ENCODE peak calls at places on chromosomes 16 and 17, in five cellular contexts. D, Z, A, X and L are unnamed samples.

GRCh38 chr16:74608944-74609343 is 2.0 kb upstream of the GLG1 start:
- DNase-seq in D (no peak), Z (no peak), A (no peak), X (no peak), L (no peak)

GRCh38 chr17:78279360-78279990 is 48.0 kb downstream of the TMEM235 start:
- DNase-seq in D (no peak), Z (no peak), A (no peak), X (no peak), L (no peak)

GRCh38 chr16:75019007-75019406 is 20.2 kb downstream of the ZNRF1 start:
- DNase-seq in D (no peak), Z (no peak), A (peak), X (no peak), L (no peak)

GRCh38 chr16:71961066-71962039 is 38.8 kb downstream of the PKD1L3 start:
- DNase-seq in D (peak), Z (peak), A (peak), X (peak), L (peak)

GRCh38 chr17:46832945-46833839 is 14.7 kb upstream of the WNT3 start:
- DNase-seq in D (no peak), Z (no peak), A (no peak), X (peak), L (peak)

GRCh38 chr17:38456031-38456815 is 28.0 kb downstream of the ARHGAP23 start:
- DNase-seq in D (no peak), Z (no peak), A (no peak), X (no peak), L (no peak)

GRCh38 chr16:72073831-72074230 is 10.8 kb downstream of the HPR start:
- DNase-seq in D (no peak), Z (no peak), A (no peak), X (no peak), L (no peak)

GRCh38 chr16:64437706-64438329 is 684.0 kb downstream of the CDH11 start:
- DNase-seq in D (no peak), Z (no peak), A (no peak), X (no peak), L (no peak)

GRCh38 chr17:6163632-6164319 is 93.6 kb downstream of the WSCD1 start:
- DNase-seq in D (no peak), Z (no peak), A (no peak), X (no peak), L (no peak)

GRCh38 chr17:34012709-34013375 is 242.2 kb upstream of the CCL2 start:
- DNase-seq in D (no peak), Z (no peak), A (no peak), X (no peak), L (no peak)

GRCh38 chr17:31696184-31696602 is 162.9 kb downstream of the COPRS start:
- DNase-seq in D (peak), Z (no peak), A (no peak), X (peak), L (no peak)

DNA sequence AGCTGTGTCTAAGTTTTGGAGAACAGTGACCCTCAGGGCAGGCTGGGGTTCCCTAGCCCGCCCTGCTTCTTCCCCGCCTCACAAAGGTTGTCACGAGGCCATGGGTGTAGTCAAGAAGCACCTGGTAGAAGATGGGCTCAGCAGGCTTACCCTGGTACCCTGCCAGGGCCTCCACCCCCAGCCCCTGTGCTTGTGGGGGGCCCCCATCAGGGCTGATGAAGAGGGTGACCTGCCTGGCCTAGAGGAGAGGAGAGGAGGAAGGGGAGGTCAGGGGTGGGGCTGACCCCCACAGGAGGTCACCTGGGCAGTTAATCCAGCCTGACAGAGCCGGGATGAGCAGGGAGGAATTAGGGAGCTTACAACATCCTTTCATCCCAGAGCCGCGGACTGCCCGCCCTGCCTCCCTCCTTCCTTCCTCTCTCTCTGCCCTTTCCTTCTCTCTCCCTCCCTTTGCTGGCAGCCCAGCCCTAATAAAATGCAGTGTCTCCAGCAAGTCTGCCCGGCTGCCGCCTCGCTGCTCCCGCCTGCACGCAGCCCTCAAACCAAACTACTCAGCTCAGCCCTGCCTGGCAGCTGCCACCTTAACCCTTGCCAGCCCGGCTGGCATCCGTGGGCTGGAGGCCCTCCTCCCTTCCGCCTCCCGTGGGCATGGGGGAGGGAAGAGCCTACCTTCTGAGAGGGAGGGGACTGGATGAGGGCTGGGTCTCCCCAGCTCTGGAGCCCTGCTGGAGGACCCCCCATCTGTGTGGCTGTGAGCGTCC is 7.2 kb downstream of the DLX3 start:
- DNase-seq in D (no peak), Z (no peak), A (peak), X (no peak), L (no peak)
- TF ChIP-seq ESRRA in D (no peak), Z (no peak), A (no peak), X (no peak), L (no peak)

DNA sequence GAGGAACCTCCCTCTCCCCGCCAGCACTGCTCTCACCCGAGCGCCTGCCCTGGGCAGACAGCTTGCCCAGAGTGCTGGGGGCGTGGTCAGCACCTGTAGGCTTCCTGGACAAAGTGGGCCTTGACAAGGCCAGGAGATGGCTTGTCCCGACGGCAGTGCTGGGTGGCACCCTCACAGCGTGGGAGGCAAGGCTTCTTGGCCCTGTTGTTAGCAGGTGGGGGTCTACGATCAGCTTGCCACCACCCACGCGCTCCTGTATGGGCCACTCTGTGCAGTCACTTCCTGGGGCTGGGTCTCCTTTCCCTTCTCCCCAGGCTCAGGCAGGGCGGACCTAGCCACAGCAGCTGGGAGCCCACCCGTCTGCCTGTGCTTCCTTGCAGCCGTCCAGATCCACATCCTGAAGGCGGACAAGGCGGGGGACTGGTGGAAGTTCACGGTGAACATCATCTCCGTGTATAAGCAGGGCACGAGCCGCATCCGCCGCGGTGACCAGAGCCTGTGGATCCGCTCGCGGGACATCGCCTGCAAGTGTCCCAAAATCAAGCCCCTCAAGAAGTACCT is 218.0 kb downstream of the NTN1 start:
- DNase-seq in D (no peak), Z (no peak), A (no peak), X (no peak), L (no peak)
- TF ChIP-seq ESRRA in D (no peak), Z (no peak), A (no peak), X (no peak), L (no peak)

DNA sequence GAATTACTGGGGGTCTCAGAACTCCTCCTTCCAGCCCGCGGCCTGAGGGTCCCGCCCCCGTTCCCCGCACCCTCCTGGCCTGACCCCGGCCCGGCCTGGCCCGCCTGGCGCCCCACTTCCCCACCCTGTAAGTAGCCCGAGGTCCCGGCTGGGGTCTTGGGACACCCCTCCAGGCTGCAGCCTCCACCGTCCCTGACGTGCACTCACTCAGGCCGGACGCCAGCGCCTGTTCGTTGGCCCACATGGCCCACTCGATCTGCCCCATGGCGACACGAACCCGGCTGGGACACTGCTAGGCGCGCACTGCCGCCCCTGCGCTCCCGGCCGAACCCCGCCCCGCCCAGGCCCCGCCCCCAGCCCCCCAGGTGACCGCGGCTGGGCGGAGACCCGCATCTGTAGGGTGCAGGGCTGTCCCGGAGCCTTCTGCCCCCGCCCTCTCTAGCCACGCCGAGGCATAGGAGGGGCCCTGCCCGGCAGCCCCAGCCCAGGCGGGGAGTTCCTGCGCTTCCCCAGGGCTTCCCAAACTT is at the start of gene CYBA:
- DNase-seq in D (peak), Z (peak), A (peak), X (peak), L (peak)
- TF ChIP-seq ESRRA in D (no peak), Z (no peak), A (no peak), X (no peak), L (no peak)

DNA sequence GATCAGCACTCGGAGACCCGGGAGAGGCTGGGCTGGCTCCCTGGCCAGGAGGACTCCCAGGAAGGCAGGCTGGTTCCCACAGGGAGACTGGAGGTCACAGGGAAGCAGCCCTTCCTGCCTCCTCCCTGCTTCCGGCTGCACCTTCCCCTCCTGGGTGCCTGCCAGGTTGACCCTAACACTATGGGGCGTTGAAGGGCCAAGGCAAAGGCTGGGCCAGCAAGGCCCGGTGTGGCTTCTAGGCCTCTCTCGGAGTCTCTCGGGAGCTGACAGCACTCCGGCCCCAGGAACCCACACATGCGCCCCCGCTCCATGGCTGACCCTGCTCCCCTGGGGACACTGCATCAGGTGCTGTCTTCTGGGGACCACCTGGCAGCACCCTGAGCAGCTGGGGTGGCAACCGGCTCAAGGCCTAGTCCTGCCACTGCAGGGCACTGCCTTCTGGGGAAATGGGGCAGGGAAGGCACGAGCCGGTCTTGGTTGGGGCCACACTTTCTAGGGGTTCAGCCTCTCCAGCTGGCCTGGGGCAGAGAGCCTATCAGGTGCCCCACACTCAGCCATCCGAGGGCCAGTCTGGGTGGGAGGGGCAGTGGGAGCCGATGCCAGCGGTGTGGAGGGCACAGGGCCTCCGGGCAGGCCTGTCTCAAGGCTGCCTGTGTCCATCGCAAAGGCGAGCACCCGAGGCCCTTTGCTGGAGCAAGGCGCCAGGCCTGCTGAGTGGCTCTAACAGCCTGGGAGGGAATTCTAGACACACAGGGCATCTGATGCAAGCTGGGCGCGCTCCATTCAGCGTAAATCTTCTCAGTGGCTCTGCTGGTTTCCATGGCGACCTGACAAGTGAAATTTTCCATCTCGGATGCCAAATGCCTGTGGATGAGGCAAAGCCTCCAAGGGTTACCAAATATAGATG is 5.6 kb upstream of the MTSS2 start:
- DNase-seq in D (no peak), Z (no peak), A (peak), X (peak), L (no peak)
- TF ChIP-seq ESRRA in D (no peak), Z (no peak), A (no peak), X (no peak), L (no peak)